ENCODE peak calls at places on chromosomes 12 and 14, in ten cellular contexts. One of them, this sample, is unnamed.

GRCh38 chr12:108616941-108617858 is 16.5 kb downstream of the SELPLG start:
- DNase-seq in fibroblast of the aortic adventitia: no peak
- DNase-seq in cardiac muscle cell: no peak
- DNase-seq in aorta: no peak
- DNase-seq in globus pallidus: peak; percentile 43
- DNase-seq in AG04450: no peak
- DNase-seq in A673: peak; percentile 59
- DNase-seq in skeletal muscle cell: no peak
- DNase-seq in WERI-Rb-1: no peak
- DNase-seq in activated B cell treated with CpG ODN at 0.5 μM for 24 hours: peak; percentile 65
- DNase-seq in this sample: no peak

GRCh38 chr12:47894652-47895051 is 10.1 kb downstream of the VDR start:
- DNase-seq in fibroblast of the aortic adventitia: no peak
- DNase-seq in cardiac muscle cell: no peak
- DNase-seq in aorta: no peak
- DNase-seq in globus pallidus: no peak
- DNase-seq in AG04450: no peak
- DNase-seq in A673: no peak
- DNase-seq in skeletal muscle cell: no peak
- DNase-seq in WERI-Rb-1: no peak
- DNase-seq in activated B cell treated with CpG ODN at 0.5 μM for 24 hours: no peak
- DNase-seq in this sample: no peak

GRCh38 chr14:73262427-73263183 is 25.3 kb downstream of the PAPLN start:
- DNase-seq in fibroblast of the aortic adventitia: no peak
- DNase-seq in cardiac muscle cell: no peak
- DNase-seq in aorta: no peak
- DNase-seq in globus pallidus: no peak
- DNase-seq in AG04450: no peak
- DNase-seq in A673: no peak
- DNase-seq in skeletal muscle cell: no peak
- DNase-seq in WERI-Rb-1: no peak
- DNase-seq in activated B cell treated with CpG ODN at 0.5 μM for 24 hours: no peak
- DNase-seq in this sample: no peak

GRCh38 chr12:70964867-70965469 is 44.4 kb upstream of the PTPRR start:
- DNase-seq in fibroblast of the aortic adventitia: no peak
- DNase-seq in cardiac muscle cell: no peak
- DNase-seq in aorta: no peak
- DNase-seq in globus pallidus: no peak
- DNase-seq in AG04450: no peak
- DNase-seq in A673: no peak
- DNase-seq in skeletal muscle cell: no peak
- DNase-seq in WERI-Rb-1: no peak
- DNase-seq in activated B cell treated with CpG ODN at 0.5 μM for 24 hours: no peak
- DNase-seq in this sample: no peak

GRCh38 chr14:50399251-50400032 is 2.8 kb upstream of the CDKL1 start:
- DNase-seq in fibroblast of the aortic adventitia: peak; percentile 38
- DNase-seq in cardiac muscle cell: peak; percentile 26
- DNase-seq in aorta: no peak
- DNase-seq in globus pallidus: no peak
- DNase-seq in AG04450: peak; percentile 10
- DNase-seq in A673: peak; percentile 56
- DNase-seq in skeletal muscle cell: no peak
- DNase-seq in WERI-Rb-1: no peak
- DNase-seq in activated B cell treated with CpG ODN at 0.5 μM for 24 hours: no peak
- DNase-seq in this sample: peak; percentile 26

GRCh38 chr12:91967590-91967989 is 178.1 kb downstream of the BTG1 start:
- DNase-seq in fibroblast of the aortic adventitia: peak; percentile 58
- DNase-seq in cardiac muscle cell: no peak
- DNase-seq in aorta: no peak
- DNase-seq in globus pallidus: no peak
- DNase-seq in AG04450: no peak
- DNase-seq in A673: no peak
- DNase-seq in skeletal muscle cell: no peak
- DNase-seq in WERI-Rb-1: no peak
- DNase-seq in activated B cell treated with CpG ODN at 0.5 μM for 24 hours: no peak
- DNase-seq in this sample: no peak

GRCh38 chr14:37668646-37669045 is 73.2 kb downstream of the TTC6 start:
- DNase-seq in fibroblast of the aortic adventitia: peak; percentile 0
- DNase-seq in cardiac muscle cell: peak; percentile 32
- DNase-seq in aorta: no peak
- DNase-seq in globus pallidus: no peak
- DNase-seq in AG04450: peak; percentile 10
- DNase-seq in A673: no peak
- DNase-seq in skeletal muscle cell: no peak
- DNase-seq in WERI-Rb-1: no peak
- DNase-seq in activated B cell treated with CpG ODN at 0.5 μM for 24 hours: no peak
- DNase-seq in this sample: peak; percentile 47

GRCh38 chr14:96674121-96674520 is 123.1 kb upstream of the VRK1 start:
- DNase-seq in fibroblast of the aortic adventitia: no peak
- DNase-seq in cardiac muscle cell: no peak
- DNase-seq in aorta: no peak
- DNase-seq in globus pallidus: no peak
- DNase-seq in AG04450: no peak
- DNase-seq in A673: no peak
- DNase-seq in skeletal muscle cell: no peak
- DNase-seq in WERI-Rb-1: no peak
- DNase-seq in activated B cell treated with CpG ODN at 0.5 μM for 24 hours: no peak
- DNase-seq in this sample: no peak

GRCh38 chr12:98492580-98493140 is 22.7 kb upstream of the TMPO start:
- DNase-seq in fibroblast of the aortic adventitia: no peak
- DNase-seq in cardiac muscle cell: no peak
- DNase-seq in aorta: no peak
- DNase-seq in globus pallidus: no peak
- DNase-seq in AG04450: no peak
- DNase-seq in A673: no peak
- DNase-seq in skeletal muscle cell: no peak
- DNase-seq in WERI-Rb-1: no peak
- DNase-seq in activated B cell treated with CpG ODN at 0.5 μM for 24 hours: no peak
- DNase-seq in this sample: no peak

GRCh38 chr14:24690492-24690891 is 56.5 kb upstream of the GZMB start:
- DNase-seq in fibroblast of the aortic adventitia: no peak
- DNase-seq in cardiac muscle cell: no peak
- DNase-seq in aorta: no peak
- DNase-seq in globus pallidus: no peak
- DNase-seq in AG04450: no peak
- DNase-seq in A673: no peak
- DNase-seq in skeletal muscle cell: no peak
- DNase-seq in WERI-Rb-1: no peak
- DNase-seq in activated B cell treated with CpG ODN at 0.5 μM for 24 hours: no peak
- DNase-seq in this sample: no peak

GRCh38 chr12:7642876-7643309 is 22.8 kb downstream of the APOBEC1 start:
- DNase-seq in fibroblast of the aortic adventitia: peak; percentile 12
- DNase-seq in cardiac muscle cell: peak; percentile 30
- DNase-seq in aorta: no peak
- DNase-seq in globus pallidus: no peak
- DNase-seq in AG04450: no peak
- DNase-seq in A673: peak; percentile 58
- DNase-seq in skeletal muscle cell: no peak
- DNase-seq in WERI-Rb-1: peak; percentile 43
- DNase-seq in activated B cell treated with CpG ODN at 0.5 μM for 24 hours: no peak
- DNase-seq in this sample: peak; percentile 31

GRCh38 chr14:72678360-72678759 is 215.5 kb downstream of the DPF3 start:
- DNase-seq in fibroblast of the aortic adventitia: peak; percentile 68
- DNase-seq in cardiac muscle cell: peak; percentile 13
- DNase-seq in aorta: no peak
- DNase-seq in globus pallidus: no peak
- DNase-seq in AG04450: no peak
- DNase-seq in A673: no peak
- DNase-seq in skeletal muscle cell: peak; percentile 39
- DNase-seq in WERI-Rb-1: no peak
- DNase-seq in activated B cell treated with CpG ODN at 0.5 μM for 24 hours: no peak
- DNase-seq in this sample: peak; percentile 86

GRCh38 chr14:25121342-25122129 is 71.6 kb upstream of the STXBP6 start:
- DNase-seq in fibroblast of the aortic adventitia: peak; percentile 93
- DNase-seq in cardiac muscle cell: peak; percentile 90
- DNase-seq in aorta: no peak
- DNase-seq in globus pallidus: no peak
- DNase-seq in AG04450: no peak
- DNase-seq in A673: no peak
- DNase-seq in skeletal muscle cell: peak; percentile 88
- DNase-seq in WERI-Rb-1: no peak
- DNase-seq in activated B cell treated with CpG ODN at 0.5 μM for 24 hours: no peak
- DNase-seq in this sample: peak; percentile 96

GRCh38 chr14:65423986-65424385 is 11.5 kb downstream of the FUT8 start:
- DNase-seq in fibroblast of the aortic adventitia: no peak
- DNase-seq in cardiac muscle cell: no peak
- DNase-seq in aorta: no peak
- DNase-seq in globus pallidus: no peak
- DNase-seq in AG04450: no peak
- DNase-seq in A673: no peak
- DNase-seq in skeletal muscle cell: no peak
- DNase-seq in WERI-Rb-1: no peak
- DNase-seq in activated B cell treated with CpG ODN at 0.5 μM for 24 hours: no peak
- DNase-seq in this sample: no peak